ENCODE peak calls at places on chromosomes 16 and 17, in eight cellular contexts. M, B, H, G, E, Z, X and R are unnamed samples.

GRCh38 chr17:43707184-43707583 is 45.5 kb upstream of the MEOX1 start:
- DNase-seq in Z (no peak), M (no peak), H (no peak), G (no peak), X (no peak), E (no peak), B (no peak), R (no peak)

GRCh38 chr16:73040136-73040535 is 7.8 kb downstream of the ZFHX3 start:
- DNase-seq in E (no peak), B (no peak), H (no peak), G (no peak), X (no peak), Z (no peak), M (no peak), R (no peak)

GRCh38 chr16:840561-841454 is 40.3 kb upstream of the GNG13 start:
- DNase-seq in E (no peak), H (no peak), Z (no peak), G (no peak), X (no peak), M (no peak), B (no peak), R (no peak)

GRCh38 chr16:7004266-7004665 is 328.4 kb upstream of the RBFOX1 start:
- DNase-seq in M (no peak), G (no peak), B (no peak), X (no peak), E (no peak), Z (no peak), H (no peak), R (no peak)

GRCh38 chr16:69405757-69406156 is 18.7 kb upstream of the CYB5B start:
- DNase-seq in G (no peak), Z (no peak), M (no peak), H (no peak), B (no peak), X (no peak), E (no peak), R (no peak)

GRCh38 chr17:78890111-78890897 is 12.7 kb downstream of the CEP295NL start:
- DNase-seq in X (peak), B (peak), G (no peak), H (no peak), M (no peak), Z (no peak), E (peak), R (no peak)

GRCh38 chr17:48261297-48261880 is 153.8 kb downstream of the SNX11 start:
- DNase-seq in B (no peak), E (no peak), X (no peak), H (peak), Z (peak), M (peak), G (peak), R (peak)

GRCh38 chr17:41494524-41494923 is 4.8 kb upstream of the KRT36 start:
- DNase-seq in Z (no peak), H (peak), X (no peak), B (no peak), G (no peak), M (peak), E (no peak), R (no peak)

GRCh38 chr17:27741361-27741861 is 58.9 kb downstream of the NOS2 start:
- DNase-seq in Z (peak), H (no peak), G (peak), E (no peak), X (no peak), B (no peak), M (peak), R (no peak)

GRCh38 chr17:49496183-49496865 is 1.2 kb downstream of the NGFR start:
- DNase-seq in Z (peak), E (no peak), X (peak), M (peak), G (peak), B (peak), H (peak), R (peak)

GRCh38 chr17:83135692-83136091 is 56.3 kb downstream of the METRNL start:
- DNase-seq in E (no peak), B (no peak), H (no peak), G (no peak), Z (no peak), X (no peak), M (no peak), R (no peak)

GRCh38 chr17:79461041-79461440 is 149.8 kb downstream of the RBFOX3 start:
- DNase-seq in M (peak), X (no peak), E (no peak), B (no peak), Z (peak), H (peak), G (no peak), R (no peak)

GRCh38 chr17:77736721-77737120 is 221.8 kb upstream of the TNRC6C start:
- DNase-seq in E (peak), Z (no peak), M (no peak), G (no peak), X (no peak), H (no peak), B (no peak), R (no peak)

GRCh38 chr17:56737741-56738161 is 96.0 kb downstream of the C17orf67 start:
- DNase-seq in M (peak), B (no peak), Z (peak), E (peak), H (no peak), G (peak), X (no peak), R (no peak)

GRCh38 chr17:57107498-57108101 is 22.6 kb downstream of the AKAP1 start:
- DNase-seq in B (no peak), G (no peak), X (no peak), E (peak), M (no peak), Z (peak), H (peak), R (no peak)

GRCh38 chr17:79011451-79012147 is 2.0 kb upstream of the CANT1 start:
- DNase-seq in B (no peak), H (peak), M (peak), G (peak), X (no peak), E (no peak), Z (peak), R (no peak)

GRCh38 chr17:33873218-33873617 is 381.9 kb upstream of the CCL2 start:
- DNase-seq in E (no peak), H (no peak), G (no peak), M (no peak), B (no peak), Z (no peak), X (no peak), R (no peak)

GRCh38 chr17:39754161-39754957 is 16.6 kb downstream of the GRB7 start:
- DNase-seq in B (peak), Z (peak), E (peak), H (peak), G (peak), M (peak), X (peak), R (peak)

GRCh38 chr16:89189358-89190025 is 10.8 kb downstream of the SLC22A31 start:
- DNase-seq in E (no peak), G (no peak), Z (no peak), X (no peak), M (no peak), B (no peak), H (no peak), R (no peak)

GRCh38 chr17:62134397-62134796 is 69.3 kb upstream of the MED13 start:
- DNase-seq in M (no peak), E (no peak), H (no peak), G (no peak), Z (peak), X (no peak), B (no peak), R (no peak)

GRCh38 chr16:49608095-49608494 is 234.5 kb downstream of the C16orf78 start:
- DNase-seq in E (no peak), B (no peak), M (peak), Z (peak), G (no peak), X (no peak), H (no peak), R (no peak)

GRCh38 chr16:78902291-78902690 is 698.2 kb downstream of the MAF start:
- DNase-seq in H (no peak), E (no peak), B (no peak), X (no peak), M (no peak), Z (no peak), G (no peak), R (no peak)

GRCh38 chr16:84532299-84532724 is 27.9 kb upstream of the MEAK7 start:
- DNase-seq in H (no peak), E (peak), M (peak), X (peak), B (no peak), Z (peak), G (peak), R (no peak)

GRCh38 chr16:70789231-70789926 is 11.6 kb downstream of the VAC14 start:
- DNase-seq in E (peak), H (no peak), Z (peak), G (peak), M (peak), X (peak), B (no peak), R (no peak)

GRCh38 chr16:80824623-80825364 is 20.4 kb upstream of the CDYL2 start:
- DNase-seq in M (peak), X (peak), G (peak), E (no peak), B (no peak), Z (peak), H (peak), R (peak)

GRCh38 chr17:28381141-28381825 is 9.8 kb downstream of the SARM1 start:
- DNase-seq in B (no peak), M (no peak), Z (peak), X (no peak), H (no peak), E (no peak), G (no peak), R (peak)

GRCh38 chr16:74792225-74792624 is 17.6 kb upstream of the FA2H start:
- DNase-seq in M (no peak), E (no peak), X (no peak), B (no peak), H (no peak), Z (no peak), G (no peak), R (no peak)

GRCh38 chr17:10457952-10458351 is 11.4 kb downstream of the MYH4 start:
- DNase-seq in E (no peak), X (no peak), M (no peak), H (no peak), B (no peak), G (no peak), Z (no peak), R (no peak)

GRCh38 chr17:45335721-45336120 is 18.9 kb upstream of the MAP3K14 start:
- DNase-seq in H (no peak), X (no peak), M (no peak), G (no peak), Z (no peak), E (no peak), B (no peak), R (no peak)

GRCh38 chr16:16047761-16048160 is 98.3 kb downstream of the ABCC1 start:
- DNase-seq in B (no peak), G (no peak), E (no peak), H (no peak), X (no peak), Z (no peak), M (no peak), R (no peak)

GRCh38 chr17:61507667-61508066 is 55.4 kb downstream of the TBX4 start:
- DNase-seq in X (no peak), H (no peak), Z (no peak), G (no peak), B (no peak), M (no peak), E (no peak), R (no peak)

GRCh38 chr17:36500745-36501225 is 14.3 kb downstream of the ZNHIT3 start:
- DNase-seq in H (no peak), Z (no peak), G (no peak), E (no peak), M (no peak), B (no peak), X (no peak), R (no peak)

GRCh38 chr16:58024673-58025350 is 742 bp upstream of the MMP15 start:
- DNase-seq in M (no peak), G (peak), E (no peak), X (peak), B (peak), H (no peak), Z (peak), R (no peak)

GRCh38 chr17:78379134-78379497 is 667 bp downstream of the PGS1 start:
- DNase-seq in G (peak), E (no peak), M (peak), B (no peak), H (peak), X (no peak), Z (peak), R (no peak)

DNA sequence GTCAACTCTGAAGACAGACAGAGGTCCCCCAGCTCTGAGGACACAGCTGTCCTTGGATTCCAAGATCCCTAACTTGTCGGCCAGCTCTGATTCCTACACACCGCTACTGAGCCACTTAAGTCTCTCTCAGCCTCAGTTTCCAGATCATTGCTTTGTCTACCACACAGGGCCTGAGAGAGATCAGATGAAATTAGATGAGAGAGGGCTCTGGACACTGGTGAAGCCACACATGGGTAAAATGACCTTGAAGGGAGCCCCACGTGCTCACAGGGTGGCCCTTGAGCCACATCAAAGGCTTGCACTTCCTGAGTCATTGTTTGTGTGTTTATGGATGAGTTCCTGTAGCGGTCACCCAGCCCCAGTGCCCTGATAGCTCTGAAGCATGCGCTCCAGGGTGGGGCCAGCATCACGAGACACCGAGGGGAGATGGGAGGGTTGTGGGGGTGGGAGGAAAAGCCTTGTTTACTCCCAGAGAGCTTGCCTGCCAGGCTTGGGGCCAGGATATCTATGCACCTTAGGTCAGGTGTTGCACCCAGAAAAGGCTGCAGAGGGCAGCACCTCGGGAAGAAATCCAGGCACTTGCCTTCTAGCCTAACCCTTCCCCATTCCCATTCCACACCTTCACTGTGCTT is 32.7 kb upstream of the SLC6A2 start:
- DNase-seq in H (peak), X (peak), E (no peak), B (no peak), Z (no peak), G (no peak), M (no peak), R (no peak)
- TF ChIP-seq CTCF in H (peak), X (no peak), E (no peak), B (no peak), Z (peak), G (no peak), M (no peak), R (peak)

DNA sequence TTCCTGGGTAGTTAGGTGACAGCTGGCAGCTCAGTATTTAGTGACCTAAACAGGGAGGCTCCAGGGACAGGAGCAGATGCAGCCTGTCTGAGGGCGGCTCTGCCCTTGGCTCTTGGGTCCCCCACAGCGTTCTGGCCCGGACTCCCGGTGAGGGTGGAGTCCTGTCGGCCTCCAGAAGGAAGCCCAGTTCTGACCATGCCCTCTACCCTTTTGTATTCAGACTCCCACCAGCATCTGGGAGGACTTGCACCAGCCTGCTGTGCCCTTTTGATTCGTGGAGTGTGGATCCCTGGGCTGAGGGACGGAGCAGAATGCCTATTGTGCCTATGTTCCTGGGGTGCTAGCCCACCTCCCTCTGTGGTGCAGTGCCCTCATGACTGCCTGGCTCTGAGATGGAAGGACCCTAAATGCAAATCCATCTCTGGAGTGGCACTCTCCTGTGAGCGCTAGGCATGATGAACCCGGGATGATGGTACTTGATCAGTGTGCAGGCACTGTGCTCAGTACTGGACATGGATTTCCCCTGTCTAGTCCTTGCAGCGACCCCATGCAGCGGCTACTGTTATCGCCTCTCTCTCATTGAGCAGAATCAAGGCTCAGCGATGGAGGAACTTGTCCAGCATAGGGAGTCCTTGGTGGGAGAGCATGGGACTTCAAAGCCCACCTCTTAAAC is 123.1 kb downstream of the SNX29 start:
- DNase-seq in Z (no peak), B (no peak), H (no peak), M (no peak), X (no peak), E (no peak), G (no peak), R (no peak)
- TF ChIP-seq CTCF in Z (no peak), B (no peak), H (no peak), M (no peak), X (no peak), E (no peak), G (no peak), R (no peak)

GRCh38 chr16:65343556-65343955 is 221.7 kb upstream of the CDH11 start:
- DNase-seq in G (no peak), E (no peak), X (no peak), M (no peak), B (no peak), H (peak), Z (no peak), R (no peak)

GRCh38 chr16:65339062-65339461 is 217.2 kb upstream of the CDH11 start:
- DNase-seq in B (no peak), X (no peak), Z (no peak), G (no peak), E (no peak), M (no peak), H (no peak), R (no peak)

GRCh38 chr16:65342231-65342866 is 220.5 kb upstream of the CDH11 start:
- DNase-seq in E (no peak), G (no peak), X (no peak), M (peak), B (no peak), H (no peak), Z (no peak), R (no peak)
- TF ChIP-seq CTCF in E (no peak), G (no peak), X (no peak), M (no peak), B (no peak), H (peak), Z (no peak), R (no peak)

GRCh38 chr16:30997887-30998711 is 12.3 kb downstream of the STX1B start:
- DNase-seq in M (peak), X (no peak), H (peak), G (peak), E (no peak), B (no peak), Z (peak), R (no peak)

GRCh38 chr16:31001507-31002251 is 8.8 kb downstream of the STX1B start:
- DNase-seq in M (no peak), Z (no peak), G (no peak), B (no peak), X (no peak), E (no peak), H (no peak), R (no peak)

GRCh38 chr16:31000671-31001382 is 9.6 kb downstream of the STX1B start:
- DNase-seq in M (no peak), H (no peak), Z (no peak), G (no peak), B (no peak), E (no peak), X (no peak), R (no peak)

GRCh38 chr16:30997000-30997886 is 12.2 kb downstream of the HSD3B7 start:
- DNase-seq in B (peak), H (peak), M (peak), X (peak), E (peak), Z (peak), G (peak), R (peak)

DNA sequence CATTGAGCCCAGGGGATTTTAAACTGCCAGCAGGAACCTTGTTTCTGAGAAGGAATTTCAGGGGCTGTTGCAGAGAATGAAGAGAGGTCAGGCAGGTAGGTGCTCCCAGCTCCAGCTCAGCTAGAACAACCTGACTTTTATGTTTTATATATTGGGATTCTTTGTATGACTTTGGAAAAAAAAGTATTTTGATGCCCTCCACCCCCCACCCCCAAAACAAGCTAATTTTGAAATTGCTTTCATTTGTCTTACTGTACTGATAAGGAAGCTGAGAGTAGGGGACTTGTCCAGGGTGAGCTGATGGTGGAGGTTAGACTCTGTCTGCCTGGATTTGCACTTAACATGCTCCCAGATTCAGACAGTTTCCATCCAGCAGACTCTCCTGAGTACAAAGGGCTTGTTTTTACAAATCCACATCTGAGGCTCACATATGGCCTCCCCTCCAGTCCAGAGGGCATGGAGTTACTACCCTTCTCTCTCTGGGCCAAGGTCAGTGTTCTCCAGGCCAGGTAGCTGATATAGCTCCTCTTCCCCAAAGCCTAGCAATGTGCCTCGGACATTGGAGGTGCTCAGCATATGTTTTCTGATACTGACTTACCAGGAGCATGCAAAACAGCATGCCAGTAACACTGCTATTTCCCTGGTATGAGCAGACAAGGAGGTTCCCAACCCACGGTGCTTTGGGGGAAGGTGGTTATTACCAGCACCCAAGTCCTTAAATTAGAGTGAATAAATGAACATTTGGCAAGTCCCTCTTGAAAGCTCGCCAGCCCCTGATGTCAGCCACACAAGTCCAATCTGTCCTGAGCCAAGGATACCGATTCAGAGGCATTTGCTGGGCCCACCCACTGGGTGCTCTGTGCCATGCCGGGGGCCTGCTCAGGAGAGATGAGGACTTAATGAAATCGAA is 11.3 kb downstream of the STX1B start:
- DNase-seq in E (no peak), B (no peak), Z (no peak), M (peak), X (no peak), H (no peak), G (no peak), R (no peak)
- TF ChIP-seq CTCF in E (no peak), B (no peak), Z (no peak), M (no peak), X (no peak), H (no peak), G (no peak), R (no peak)

GRCh38 chr17:68290268-68290954 is 516 bp downstream of the SLC16A6 start:
- DNase-seq in G (no peak), X (peak), E (no peak), H (peak), Z (peak), B (no peak), M (no peak), R (no peak)

GRCh38 chr17:68288375-68288774 is 2.6 kb downstream of the SLC16A6 start:
- DNase-seq in X (peak), M (no peak), G (no peak), E (no peak), Z (peak), H (no peak), B (no peak), R (no peak)

GRCh38 chr17:68289936-68290267 is 1.0 kb downstream of the SLC16A6 start:
- DNase-seq in M (no peak), Z (peak), H (peak), B (no peak), X (no peak), G (no peak), E (no peak), R (no peak)

GRCh38 chr17:68289473-68289872 is 1.5 kb downstream of the SLC16A6 start:
- DNase-seq in G (no peak), E (no peak), X (no peak), H (peak), Z (peak), M (no peak), B (no peak), R (no peak)

GRCh38 chr17:68288804-68289203 is 2.1 kb downstream of the SLC16A6 start:
- DNase-seq in E (no peak), M (no peak), G (no peak), X (peak), B (no peak), H (no peak), Z (peak), R (no peak)
- TF ChIP-seq CTCF in E (no peak), M (no peak), G (no peak), X (no peak), B (no peak), H (no peak), Z (peak), R (no peak)

GRCh38 chr16:66515543-66516171 is 34.3 kb downstream of the TK2 start:
- DNase-seq in M (peak), H (peak), B (no peak), X (no peak), G (peak), Z (peak), E (no peak), R (no peak)
- TF ChIP-seq CTCF in M (peak), H (peak), B (no peak), X (peak), G (peak), Z (peak), E (peak), R (peak)